ENCODE peak calls at places on chromosomes 16 and 17, in nine cellular contexts. N is thoracic aorta, C is mucosa of descending colon, L is breast epithelium, Z is pancreas, K is OCI-LY7, M is WERI-Rb-1, X is GM12865, T is psoas muscle. B is an unnamed sample.

GRCh38 chr17:17938388-17939107 is 33.7 kb downstream of the TOM1L2 start:
- DNase-seq in N (no peak), C (no peak), L (no peak), Z (no peak), K (no peak), M (no peak), X (peak; percentile 80), T (no peak), B (no peak)

GRCh38 chr16:4017807-4018206 is 98.4 kb downstream of the ADCY9 start:
- DNase-seq in N (no peak), C (peak; percentile 59), L (no peak), Z (no peak), K (no peak), M (no peak), X (no peak), T (no peak), B (no peak)

GRCh38 chr17:27977751-27978688 is 64.5 kb upstream of the NLK start:
- DNase-seq in N (no peak), C (no peak), L (no peak), Z (no peak), K (no peak), M (peak; percentile 93), X (no peak), T (no peak), B (no peak)

GRCh38 chr17:17236295-17237025 is 508 bp downstream of the FLCN start:
- DNase-seq in N (no peak), C (no peak), L (peak; percentile 20), Z (no peak), K (no peak), M (peak; percentile 15), X (peak; percentile 13), T (no peak), B (no peak)

GRCh38 chr16:80883159-80883642 is 78.8 kb upstream of the CDYL2 start:
- DNase-seq in N (no peak), C (no peak), L (no peak), Z (no peak), K (no peak), M (no peak), X (no peak), T (no peak), B (no peak)

GRCh38 chr16:88063201-88063773 is 112.1 kb downstream of the BANP start:
- DNase-seq in N (no peak), C (peak; percentile 54), L (no peak), Z (no peak), K (no peak), M (no peak), X (no peak), T (peak; percentile 56), B (no peak)

GRCh38 chr16:84543931-84544776 is 39.7 kb upstream of the MEAK7 start:
- DNase-seq in N (no peak), C (no peak), L (no peak), Z (no peak), K (no peak), M (no peak), X (no peak), T (no peak), B (no peak)

GRCh38 chr17:79991924-79992656 is 43.6 kb downstream of the TBC1D16 start:
- DNase-seq in N (no peak), C (peak; percentile 75), L (no peak), Z (peak; percentile 64), K (no peak), M (no peak), X (no peak), T (no peak), B (no peak)

GRCh38 chr17:55117063-55117611 is 147.6 kb upstream of the HLF start:
- DNase-seq in N (no peak), C (no peak), L (no peak), Z (no peak), K (no peak), M (no peak), X (no peak), T (no peak), B (no peak)

DNA sequence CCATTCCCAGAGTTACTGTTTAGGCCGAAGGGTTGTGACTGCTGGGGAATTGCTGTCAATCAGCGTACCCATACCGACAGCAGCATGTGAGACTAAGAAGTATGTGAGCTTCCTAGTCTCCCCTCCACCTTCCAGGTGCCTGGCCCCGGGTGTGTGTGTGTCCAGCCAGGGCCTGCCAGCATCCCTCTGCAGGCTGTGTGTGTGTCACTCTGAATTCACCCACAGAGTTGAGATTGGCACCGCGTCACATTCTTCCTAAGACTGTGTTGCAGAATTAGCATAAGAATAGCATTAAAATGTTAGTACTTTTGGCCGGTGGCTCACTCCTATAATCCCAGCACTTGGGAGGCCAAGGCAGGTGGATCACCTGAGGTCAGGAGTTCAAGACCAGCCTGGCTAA is 31.8 kb downstream of the PRMT7 start:
- DNase-seq in N (no peak), C (no peak), L (no peak), Z (no peak), K (no peak), M (no peak), X (no peak), T (no peak), B (no peak)
- TF ChIP-seq CTCF in N (no peak), C (no peak), L (no peak), Z (no peak), K (no peak), M (no peak), X (no peak), T (no peak), B (no peak)

GRCh38 chr17:76781056-76781982 is 43.4 kb downstream of the MFSD11 start:
- DNase-seq in N (no peak), C (no peak), L (no peak), Z (no peak), K (peak; percentile 55), M (peak; percentile 27), X (peak; percentile 3), T (no peak), B (no peak)
- TF ChIP-seq CTCF in N (no peak), C (no peak), L (no peak), Z (no peak), K (peak; percentile 65), M (peak; percentile 60), X (no peak), T (no peak), B (no peak)

GRCh38 chr17:41340496-41340895 is 10.1 kb downstream of the KRT33A start:
- DNase-seq in N (no peak), C (no peak), L (no peak), Z (no peak), K (no peak), M (no peak), X (no peak), T (no peak), B (no peak)
- TF ChIP-seq CTCF in N (no peak), C (no peak), L (no peak), Z (no peak), K (no peak), M (no peak), X (no peak), T (no peak), B (peak; percentile 23)

DNA sequence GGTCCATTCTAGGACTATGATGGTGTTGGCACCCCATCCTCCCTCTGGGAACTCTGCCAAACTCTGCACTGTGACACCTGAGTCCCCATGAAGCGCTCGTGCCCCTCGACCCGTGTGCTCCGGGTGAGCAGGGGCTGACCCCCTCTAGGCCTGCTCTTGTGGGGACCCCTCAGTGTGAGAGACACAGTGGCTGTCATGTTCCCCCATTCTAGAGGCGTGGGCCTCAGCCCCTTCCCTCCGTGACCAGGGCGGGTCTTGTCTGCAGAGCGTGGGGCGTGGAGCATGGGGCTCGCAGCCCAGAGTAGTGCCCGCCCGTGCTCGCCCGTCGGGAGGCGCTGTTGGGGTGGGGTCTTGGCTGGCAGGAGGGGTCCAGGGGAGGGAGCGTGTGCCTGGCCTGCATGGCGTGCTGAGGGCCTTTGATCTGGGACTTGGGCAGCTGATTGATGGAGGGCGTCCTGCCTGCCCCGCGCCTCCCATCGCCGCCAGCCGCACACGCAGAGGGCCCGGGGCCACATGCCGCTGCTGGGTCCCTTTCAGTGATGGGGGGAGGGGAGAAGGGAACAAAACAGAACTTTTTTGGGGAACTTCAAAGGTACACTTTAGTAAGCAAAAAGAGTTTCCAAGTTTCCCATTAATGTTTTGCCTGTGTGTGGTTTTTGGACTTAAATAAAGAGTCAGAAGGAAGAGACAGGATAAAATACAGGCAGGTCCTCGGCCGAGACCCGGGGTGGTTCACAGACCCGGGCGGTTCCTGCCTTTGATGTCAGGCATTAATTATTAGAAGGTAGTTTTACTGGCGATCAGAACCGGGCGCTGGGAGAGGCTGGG is 22.5 kb downstream of the CENPX start:
- DNase-seq in N (no peak), C (no peak), L (no peak), Z (no peak), K (no peak), M (no peak), X (no peak), T (no peak), B (no peak)
- TF ChIP-seq CTCF in N (no peak), C (no peak), L (no peak), Z (no peak), K (no peak), M (no peak), X (no peak), T (no peak), B (no peak)

GRCh38 chr16:589658-590159 is at the start of gene RAB40C:
- DNase-seq in N (peak; percentile 95), C (peak; percentile 100), L (peak; percentile 99), Z (peak; percentile 99), K (peak; percentile 99), M (peak; percentile 98), X (peak; percentile 100), T (peak; percentile 99), B (peak; percentile 99)
- TF ChIP-seq CTCF in N (no peak), C (peak; percentile 28), L (no peak), Z (no peak), K (no peak), M (no peak), X (no peak), T (no peak), B (no peak)

B was measured in type B pancreatic cell.